ENCODE peak calls at places on chromosomes 3 and 15, in seven cellular contexts. L, A, J, E, T, K and B are unnamed samples.
A peak's percentile ranks its signal among the peaks of the same experiment; 100 is the strongest.

GRCh38 chr3:157082305-157082981 is 77.5 kb downstream of the CCNL1 start:
- DNase-seq in A (peak; percentile 60), E (no peak), T (no peak), K (no peak), L (no peak), J (peak; percentile 18), B (no peak)

GRCh38 chr3:157271283-157271882 is 111.4 kb upstream of the CCNL1 start:
- DNase-seq in K (no peak), A (no peak), E (no peak), T (no peak), J (no peak), L (no peak), B (no peak)

GRCh38 chr3:147157629-147158028 is 248.7 kb downstream of the ZIC4 start:
- DNase-seq in J (no peak), L (no peak), K (no peak), A (peak; percentile 10), T (no peak), E (no peak), B (no peak)

GRCh38 chr15:96574766-96575165 is 244.3 kb downstream of the NR2F2 start:
- DNase-seq in K (no peak), J (no peak), E (no peak), A (no peak), L (no peak), T (no peak), B (no peak)

GRCh38 chr3:5138214-5138981 is 16.3 kb downstream of the ARL8B start:
- DNase-seq in T (no peak), J (no peak), A (no peak), L (no peak), E (no peak), K (no peak), B (no peak)

GRCh38 chr3:148075829-148076716 is 621.6 kb upstream of the AGTR1 start:
- DNase-seq in T (no peak), L (no peak), A (peak; percentile 14), J (peak; percentile 38), K (no peak), E (no peak), B (no peak)

GRCh38 chr3:68007621-68008226 is 353.3 kb upstream of the SUCLG2 start:
- DNase-seq in K (peak; percentile 11), E (no peak), A (no peak), L (peak; percentile 65), T (no peak), J (no peak), B (no peak)

GRCh38 chr3:12287727-12288465 is 974 bp upstream of the PPARG start:
- DNase-seq in K (no peak), L (peak; percentile 90), A (no peak), J (no peak), T (no peak), E (peak; percentile 83), B (peak; percentile 23)

GRCh38 chr3:188584958-188585689 is 431.2 kb downstream of the LPP start:
- DNase-seq in K (no peak), J (no peak), A (no peak), E (no peak), T (no peak), L (no peak), B (no peak)

GRCh38 chr3:159234306-159234705 is 432.5 kb downstream of the MFSD1 start:
- DNase-seq in J (no peak), A (peak; percentile 24), E (no peak), K (no peak), L (no peak), T (no peak), B (no peak)

GRCh38 chr3:12253521-12253920 is 35.3 kb upstream of the PPARG start:
- DNase-seq in L (no peak), T (no peak), E (no peak), A (no peak), K (no peak), J (no peak), B (no peak)

GRCh38 chr15:26628071-26628470 is 144.8 kb downstream of the GABRB3 start:
- DNase-seq in T (no peak), A (no peak), E (no peak), J (no peak), L (no peak), K (no peak), B (no peak)

GRCh38 chr3:159757341-159758060 is 231.1 kb upstream of the IL12A start:
- DNase-seq in K (no peak), J (no peak), L (no peak), T (no peak), E (no peak), A (no peak), B (no peak)

GRCh38 chr15:64017082-64017588 is 29.1 kb downstream of the DAPK2 start:
- DNase-seq in L (no peak), T (no peak), E (no peak), K (no peak), A (no peak), J (peak; percentile 59), B (no peak)